ENCODE peak calls at places on chromosome 14, in eight cellular contexts. E, H, P, Q, J, F, V and R are unnamed samples.
A peak's percentile ranks its signal among the peaks of the same experiment; 100 is the strongest.

GRCh38 chr14:24095196-24096068 is 1.3 kb downstream of the PCK2 start:
- DNase-seq in P (no peak), Q (peak; percentile 77), V (peak; percentile 23), F (no peak), H (peak; percentile 61), J (peak; percentile 83), E (no peak), R (peak; percentile 63)

GRCh38 chr14:61296151-61296550 is 15.0 kb upstream of the TMEM30B start:
- DNase-seq in V (no peak), P (no peak), Q (no peak), E (no peak), J (no peak), F (no peak), H (peak; percentile 27), R (peak; percentile 42)

GRCh38 chr14:54664961-54665360 is 98.0 kb downstream of the SAMD4A start:
- DNase-seq in V (peak; percentile 86), P (peak; percentile 81), E (peak; percentile 67), H (no peak), J (no peak), F (no peak), Q (no peak), R (no peak)

GRCh38 chr14:92880351-92880750 is 42.6 kb upstream of the CHGA start:
- DNase-seq in V (no peak), P (peak; percentile 29), E (no peak), J (no peak), Q (peak; percentile 11), H (no peak), F (no peak), R (no peak)

GRCh38 chr14:93752980-93753561 is 35.2 kb downstream of the PRIMA1 start:
- DNase-seq in J (no peak), Q (no peak), E (no peak), V (no peak), P (no peak), F (no peak), H (no peak), R (no peak)

GRCh38 chr14:22819191-22819988 is 4.2 kb upstream of the SLC7A7 start:
- DNase-seq in J (peak; percentile 79), P (peak; percentile 33), Q (peak; percentile 84), H (no peak), E (peak; percentile 62), V (peak; percentile 24), F (no peak), R (no peak)

GRCh38 chr14:72924332-72924731 is 1.9 kb upstream of the DCAF4 start:
- DNase-seq in P (peak; percentile 55), V (no peak), E (no peak), Q (no peak), J (peak; percentile 51), F (no peak), H (no peak), R (no peak)

GRCh38 chr14:59131926-59132763 is 56.3 kb upstream of the DAAM1 start:
- DNase-seq in H (no peak), Q (no peak), F (no peak), E (no peak), J (no peak), P (no peak), V (no peak), R (no peak)

GRCh38 chr14:27372771-27373170 is 774.9 kb upstream of the NOVA1 start:
- DNase-seq in Q (no peak), H (no peak), F (no peak), P (no peak), J (no peak), V (no peak), E (no peak), R (no peak)

GRCh38 chr14:32808574-32809098 is 130.0 kb upstream of the NPAS3 start:
- DNase-seq in J (peak; percentile 13), E (peak; percentile 69), H (no peak), Q (peak; percentile 13), F (no peak), V (no peak), P (peak; percentile 51), R (no peak)

GRCh38 chr14:54109521-54110120 is 153.0 kb upstream of the BMP4 start:
- DNase-seq in E (no peak), P (no peak), V (peak; percentile 48), F (no peak), Q (no peak), J (no peak), H (no peak), R (no peak)

GRCh38 chr14:81727243-81727642 is 193.6 kb upstream of the SEL1L start:
- DNase-seq in P (peak; percentile 11), J (peak; percentile 68), F (no peak), Q (no peak), E (peak; percentile 4), H (no peak), V (no peak), R (no peak)

GRCh38 chr14:71416392-71416791 is 509.1 kb downstream of the PCNX1 start:
- DNase-seq in E (peak; percentile 36), Q (peak; percentile 42), H (no peak), J (no peak), P (peak; percentile 62), F (no peak), V (peak; percentile 76), R (no peak)

GRCh38 chr14:73251516-73252215 is 14.4 kb downstream of the PAPLN start:
- DNase-seq in J (no peak), E (no peak), F (no peak), V (no peak), Q (no peak), P (no peak), H (no peak), R (no peak)

GRCh38 chr14:70152704-70153103 is 36.0 kb downstream of the SLC8A3 start:
- DNase-seq in J (no peak), Q (no peak), E (no peak), P (no peak), H (peak; percentile 52), V (no peak), F (no peak), R (no peak)

GRCh38 chr14:66085662-66086061 is 400.5 kb upstream of the CCDC196 start:
- DNase-seq in J (no peak), V (no peak), F (no peak), E (no peak), Q (no peak), H (no peak), P (no peak), R (no peak)

GRCh38 chr14:65791551-65791981 is 379.0 kb downstream of the FUT8 start:
- DNase-seq in Q (peak; percentile 14), J (no peak), E (peak; percentile 64), V (peak; percentile 63), P (peak; percentile 62), H (no peak), F (no peak), R (peak; percentile 17)

GRCh38 chr14:100873083-100873482 is 30.4 kb downstream of the RTL1 start:
- DNase-seq in Q (peak; percentile 52), E (no peak), P (no peak), H (no peak), F (no peak), J (no peak), V (no peak), R (no peak)

GRCh38 chr14:23364604-23365352 is at the start of gene EFS:
- DNase-seq in V (no peak), H (peak; percentile 85), J (no peak), P (no peak), F (no peak), E (peak; percentile 47), Q (peak; percentile 73), R (no peak)

GRCh38 chr14:68585690-68586089 is 207.2 kb downstream of the ZFP36L1 start:
- DNase-seq in V (no peak), Q (peak; percentile 76), F (no peak), P (no peak), H (peak; percentile 65), E (peak; percentile 23), J (peak; percentile 71), R (no peak)
- H3K36me3 ChIP-seq in V (no peaks in the 10 kb centered on the region), Q (no peaks in the 10 kb centered on the region), F (no peaks in the 10 kb centered on the region), P (no peaks in the 10 kb centered on the region), H (no peaks in the 10 kb centered on the region), E (no peaks in the 10 kb centered on the region), J (no peaks in the 10 kb centered on the region), R (no peaks in the 10 kb centered on the region)

DNA sequence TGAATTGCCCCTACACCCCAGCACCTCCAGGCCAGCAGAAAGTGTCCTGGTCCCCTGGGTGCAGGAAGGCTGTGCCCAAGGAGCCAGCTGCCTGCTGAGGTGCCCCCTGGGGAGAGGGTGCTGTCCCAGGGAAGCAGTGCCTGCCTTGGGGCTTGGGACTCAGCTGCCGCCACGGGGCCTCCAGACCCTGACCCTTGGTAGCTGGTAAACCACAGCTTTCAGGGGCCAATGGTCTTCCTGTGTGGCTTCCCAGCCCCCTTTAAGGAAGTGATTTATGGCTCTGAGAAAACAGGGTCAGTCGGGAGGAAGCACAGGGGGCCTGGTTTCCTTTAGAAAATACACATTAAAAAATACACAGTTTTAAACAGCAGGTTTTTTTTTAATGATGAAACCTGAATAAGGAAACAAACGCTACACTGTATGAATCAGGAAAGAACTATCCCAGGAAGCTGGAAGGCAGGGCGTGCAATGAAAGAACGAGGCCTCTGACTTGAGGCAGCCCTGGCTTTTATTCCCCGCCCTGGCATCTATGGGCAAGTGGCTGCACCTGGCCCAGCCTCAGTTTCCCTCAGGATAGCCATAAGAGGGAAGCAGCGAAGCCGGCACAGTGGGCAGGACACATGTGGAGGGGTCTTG is 40.6 kb upstream of the EML1 start:
- DNase-seq in J (no peak), H (no peak), V (peak; percentile 48), F (no peak), Q (peak; percentile 89), E (peak; percentile 81), P (peak; percentile 81), R (no peak)
- H3K27ac ChIP-seq in J (peak overlapping the region; percentile 54), H (no peak overlapping the region), V (no peak overlapping the region), F (no peak overlapping the region), Q (peak overlapping the region; percentile 67), E (peak overlapping the region; percentile 80), P (peak overlapping the region; percentile 73), R (no peak overlapping the region)

DNA sequence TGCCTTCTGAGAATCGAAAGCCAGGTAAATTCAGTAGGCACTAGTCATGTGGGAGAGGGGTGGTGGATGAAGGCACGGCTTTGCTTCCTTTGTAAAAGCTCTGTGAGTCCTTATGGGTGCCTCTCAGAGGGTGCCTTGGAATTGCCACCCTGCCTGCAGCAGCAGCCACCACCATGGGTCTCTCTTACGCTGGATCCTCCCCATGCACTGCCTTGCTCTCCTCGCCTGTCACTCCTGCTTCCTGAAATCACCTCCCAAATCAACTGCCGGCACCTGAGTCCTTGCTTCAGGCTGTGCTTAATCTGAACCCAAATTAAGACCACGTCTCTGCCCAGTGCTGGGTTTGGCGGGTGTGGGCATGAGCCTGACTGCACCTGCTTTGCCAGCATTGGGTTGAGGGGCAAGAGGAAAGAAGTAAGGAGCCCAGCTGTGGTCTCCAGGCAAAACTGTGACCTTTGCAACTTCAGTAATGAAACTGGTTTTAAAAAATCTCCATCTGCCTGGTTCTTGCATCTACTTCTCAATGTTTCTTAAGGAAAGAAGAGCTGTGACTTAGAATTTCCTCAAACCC is 55.9 kb upstream of the CLMN start:
- DNase-seq in J (no peak), E (no peak), V (no peak), F (no peak), P (no peak), Q (no peak), H (no peak), R (no peak)
- TF ChIP-seq EZH2 in J (no peak), E (no peak), V (no peak), F (no peak), P (no peak), Q (no peak), H (no peak), R (no peak)

DNA sequence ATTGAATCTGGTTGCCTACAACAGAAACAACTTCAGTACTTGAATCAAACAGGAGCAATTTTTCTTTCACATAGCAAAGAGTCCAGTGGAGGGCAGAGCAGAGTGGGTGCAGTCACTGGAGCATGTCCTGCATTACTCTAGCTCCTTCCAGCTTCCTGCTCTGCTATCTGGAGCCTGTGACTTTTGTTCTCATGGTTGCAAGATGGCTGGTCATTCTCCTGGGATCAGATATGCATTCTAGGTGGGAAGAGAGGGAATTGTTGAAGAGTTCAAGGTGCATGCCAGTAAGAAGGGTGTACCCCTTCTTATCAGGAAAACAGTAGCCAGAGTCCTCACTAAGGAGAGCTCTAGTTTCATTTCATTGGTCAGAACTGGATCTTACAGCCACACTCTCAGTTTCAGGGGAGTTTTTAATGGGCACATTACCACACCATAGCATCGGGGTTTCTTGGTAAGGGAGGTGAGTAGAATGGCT is 8.0 kb downstream of the IFT43 start:
- DNase-seq in E (no peak), P (no peak), V (no peak), J (peak; percentile 47), H (no peak), Q (no peak), F (no peak), R (no peak)
- H3K36me3 ChIP-seq in E (no peaks in the 10 kb centered on the region), P (no peaks in the 10 kb centered on the region), V (peaks cover 14% of the 10 kb centered on the region), J (no peaks in the 10 kb centered on the region), H (no peaks in the 10 kb centered on the region), Q (peaks cover 28% of the 10 kb centered on the region), F (peaks cover 19% of the 10 kb centered on the region), R (peaks cover 9% of the 10 kb centered on the region)